ENCODE peak calls at places on chromosome 9, in eight cellular contexts. U is cardiac muscle cell; L is DMS79 treated with DMSO at 0.1 percent for 48 hours; Y is sigmoid colon; V is HFFc6; D is CD8-positive, alpha-beta T cell; E is fibroblast of the aortic adventitia; W is anterior cingulate cortex. H is an unnamed sample.
A peak's percentile ranks its signal among the peaks of the same experiment; 100 is the strongest.

GRCh38 chr9:84669008-84669292 is 579 bp upstream of the NTRK2 start:
- DNase-seq in U (no peak), L (peak; percentile 0), Y (no peak), V (no peak), D (no peak), E (no peak), W (peak; percentile 88), H (no peak)

GRCh38 chr9:34139477-34140146 is 13.1 kb upstream of the DCAF12 start:
- DNase-seq in U (peak; percentile 28), L (peak; percentile 22), Y (no peak), V (peak; percentile 89), D (no peak), E (peak; percentile 97), W (no peak), H (peak; percentile 97)

GRCh38 chr9:95074632-95075269 is 242.8 kb downstream of the FANCC start:
- DNase-seq in U (no peak), L (no peak), Y (peak; percentile 57), V (no peak), D (no peak), E (no peak), W (no peak), H (no peak)

GRCh38 chr9:4042966-4043365 is 256.9 kb downstream of the GLIS3 start:
- DNase-seq in U (no peak), L (peak; percentile 27), Y (no peak), V (no peak), D (no peak), E (no peak), W (no peak), H (no peak)

GRCh38 chr9:38065369-38066075 is 3.5 kb downstream of the SHB start:
- DNase-seq in U (no peak), L (no peak), Y (peak; percentile 50), V (no peak), D (no peak), E (no peak), W (no peak), H (no peak)

GRCh38 chr9:77514886-77515711 is 133.0 kb downstream of the GNA14 start:
- DNase-seq in U (no peak), L (no peak), Y (no peak), V (peak; percentile 58), D (no peak), E (peak; percentile 54), W (peak; percentile 37), H (peak; percentile 84)

GRCh38 chr9:72856985-72857631 is 95.7 kb downstream of the ALDH1A1 start:
- DNase-seq in U (peak; percentile 55), L (no peak), Y (no peak), V (peak; percentile 76), D (no peak), E (peak; percentile 85), W (peak; percentile 25), H (peak; percentile 84)

GRCh38 chr9:91951944-91952520 is 2.0 kb upstream of the ROR2 start:
- DNase-seq in U (no peak), L (no peak), Y (no peak), V (no peak), D (no peak), E (peak; percentile 57), W (no peak), H (peak; percentile 45)

GRCh38 chr9:109708507-109708945 is 71.5 kb upstream of the PALM2AKAP2 start:
- DNase-seq in U (no peak), L (no peak), Y (no peak), V (peak; percentile 50), D (no peak), E (peak; percentile 25), W (no peak), H (peak; percentile 6)

GRCh38 chr9:89177401-89178161 is 1.0 kb downstream of the SHC3 start:
- DNase-seq in U (peak; percentile 7), L (no peak), Y (no peak), V (no peak), D (no peak), E (peak; percentile 52), W (peak; percentile 58), H (peak; percentile 36)

GRCh38 chr9:109901191-109901590 is 121.2 kb downstream of the PALM2AKAP2 start:
- DNase-seq in U (no peak), L (no peak), Y (no peak), V (peak; percentile 14), D (no peak), E (no peak), W (no peak), H (peak; percentile 72)

H was measured in fibroblast of pulmonary artery.